ENCODE peak calls at places on chromosomes 12 and 14, in four cellular contexts. R is stimulated activated CD4-positive, alpha-beta T cell treated with anti-CD3 and anti-CD28 coated beads, TNF-alpha, amount 100 ng/mL, for 48 hours; Y is iris pigment epithelial cell; I is cardiac muscle cell. Q is an unnamed sample.
A peak's percentile ranks its signal among the peaks of the same experiment; 100 is the strongest.

GRCh38 chr12:54053625-54054441 is at the start of gene HOXC4:
- DNase-seq in R (no peak), Y (peak; percentile 24), I (no peak), Q (no peak)

GRCh38 chr14:69648480-69649414 is 37.4 kb downstream of the SUSD6 start:
- DNase-seq in R (no peak), Y (peak; percentile 78), I (peak; percentile 29), Q (no peak)

GRCh38 chr14:61438497-61438859 is 117.1 kb downstream of the PRKCH start:
- DNase-seq in R (no peak), Y (no peak), I (no peak), Q (no peak)

GRCh38 chr12:53179694-53180269 is 740 bp upstream of the ZNF740 start:
- DNase-seq in R (no peak), Y (no peak), I (no peak), Q (peak; percentile 67)

GRCh38 chr14:78835052-78835451 is 664.9 kb downstream of the NRXN3 start:
- DNase-seq in R (no peak), Y (no peak), I (peak; percentile 91), Q (no peak)

GRCh38 chr12:50052964-50053363 is 4.4 kb upstream of the ASIC1 start:
- DNase-seq in R (no peak), Y (no peak), I (no peak), Q (no peak)

GRCh38 chr14:44952391-44953110 is 9.2 kb downstream of the KLHL28 start:
- DNase-seq in R (no peak), Y (no peak), I (no peak), Q (no peak)

GRCh38 chr14:103448097-103448496 is 62.9 kb downstream of the MARK3 start:
- DNase-seq in R (no peak), Y (no peak), I (no peak), Q (no peak)

GRCh38 chr14:97930191-97930590 is 1133.0 kb downstream of the VRK1 start:
- DNase-seq in R (no peak), Y (no peak), I (no peak), Q (no peak)

GRCh38 chr12:50927766-50928224 is 24.5 kb upstream of the HIGD1C start:
- DNase-seq in R (no peak), Y (no peak), I (no peak), Q (no peak)

GRCh38 chr12:111728795-111729194 is 37.9 kb upstream of the ALDH2 start:
- DNase-seq in R (no peak), Y (no peak), I (no peak), Q (no peak)

GRCh38 chr14:61483477-61483876 is 162.1 kb downstream of the PRKCH start:
- DNase-seq in R (no peak), Y (no peak), I (no peak), Q (no peak)

GRCh38 chr12:52060498-52061177 is 9.1 kb upstream of the ATG101 start:
- DNase-seq in R (no peak), Y (no peak), I (no peak), Q (no peak)

Q was measured in mucosa of descending colon.